ENCODE peak calls at places on chromosomes 12 and 14, in four cellular contexts. One of them, this sample, is unnamed.

GRCh38 chr12:20777420-20777819 is 33.1 kb upstream of the SLCO1B3 start:
- DNase-seq in K562: no peak
- DNase-seq in GM12878: no peak
- DNase-seq in IMR-90: no peak
- DNase-seq in this sample: no peak

GRCh38 chr14:68583527-68584275 is 209.2 kb downstream of the ZFP36L1 start:
- DNase-seq in IMR-90: no peak
- DNase-seq in GM12878: no peak
- DNase-seq in K562: no peak
- DNase-seq in this sample: no peak

GRCh38 chr12:56011509-56012090 is 9.2 kb upstream of the IKZF4 start:
- DNase-seq in K562: no peak
- DNase-seq in GM12878: no peak
- DNase-seq in IMR-90: no peak
- DNase-seq in this sample: no peak

GRCh38 chr12:25436206-25436912 is 116.7 kb downstream of the LMNTD1 start:
- DNase-seq in GM12878: peak
- DNase-seq in IMR-90: peak
- DNase-seq in K562: peak
- DNase-seq in this sample: peak

GRCh38 chr12:124196236-124196635 is 98.7 kb upstream of the RFLNA start:
- DNase-seq in K562: no peak
- DNase-seq in IMR-90: no peak
- DNase-seq in GM12878: no peak
- DNase-seq in this sample: no peak

GRCh38 chr12:110005319-110005973 is 6.2 kb downstream of the ANKRD13A start:
- DNase-seq in IMR-90: no peak
- DNase-seq in GM12878: no peak
- DNase-seq in K562: no peak
- DNase-seq in this sample: no peak

GRCh38 chr12:27843714-27844245 is 63.7 kb upstream of the MANSC4 start:
- DNase-seq in K562: peak
- DNase-seq in IMR-90: peak
- DNase-seq in GM12878: no peak
- DNase-seq in this sample: no peak

GRCh38 chr12:91493308-91493707 is 310.7 kb upstream of the DCN start:
- DNase-seq in GM12878: no peak
- DNase-seq in IMR-90: no peak
- DNase-seq in K562: no peak
- DNase-seq in this sample: peak

GRCh38 chr12:30953257-30953656 is 26.7 kb downstream of the TSPAN11 start:
- DNase-seq in IMR-90: no peak
- DNase-seq in GM12878: no peak
- DNase-seq in K562: no peak
- DNase-seq in this sample: no peak

GRCh38 chr12:108916336-108916735 is 36.4 kb downstream of the DAO start:
- DNase-seq in K562: no peak
- DNase-seq in GM12878: no peak
- DNase-seq in IMR-90: no peak
- DNase-seq in this sample: no peak

GRCh38 chr14:50957296-50957695 is 13.0 kb upstream of the PYGL start:
- DNase-seq in IMR-90: peak
- DNase-seq in K562: no peak
- DNase-seq in GM12878: no peak
- DNase-seq in this sample: no peak

GRCh38 chr14:34211732-34212131 is 250.3 kb downstream of the SPTSSA start:
- DNase-seq in K562: no peak
- DNase-seq in IMR-90: no peak
- DNase-seq in GM12878: peak
- DNase-seq in this sample: no peak

GRCh38 chr14:91870001-91870400 is 2.7 kb upstream of the TC2N start:
- DNase-seq in GM12878: no peak
- DNase-seq in K562: no peak
- DNase-seq in IMR-90: no peak
- DNase-seq in this sample: no peak

GRCh38 chr12:104695453-104696148 is 238.9 kb downstream of the CHST11 start:
- DNase-seq in K562: no peak
- DNase-seq in GM12878: peak
- DNase-seq in IMR-90: peak
- DNase-seq in this sample: peak

GRCh38 chr12:124020398-124021024 is 47.5 kb downstream of the ZNF664 start:
- DNase-seq in IMR-90: no peak
- DNase-seq in K562: no peak
- DNase-seq in GM12878: no peak
- DNase-seq in this sample: no peak

GRCh38 chr14:75295061-75295461 is 16.4 kb downstream of the FOS start:
- DNase-seq in GM12878: no peak
- DNase-seq in IMR-90: peak
- DNase-seq in K562: peak
- DNase-seq in this sample: peak

GRCh38 chr12:122090759-122091535 is 12.4 kb downstream of the MLXIP start:
- DNase-seq in IMR-90: peak
- DNase-seq in K562: no peak
- DNase-seq in GM12878: no peak
- DNase-seq in this sample: no peak

GRCh38 chr12:15631007-15631715 is 158.0 kb downstream of the EPS8 start:
- DNase-seq in K562: peak
- DNase-seq in IMR-90: no peak
- DNase-seq in GM12878: no peak
- DNase-seq in this sample: no peak

GRCh38 chr12:131860472-131861260 is 32.5 kb downstream of the MMP17 start:
- DNase-seq in K562: peak
- DNase-seq in GM12878: no peak
- DNase-seq in IMR-90: peak
- DNase-seq in this sample: peak

GRCh38 chr12:52528641-52529143 is 8.5 kb upstream of the KRT5 start:
- DNase-seq in IMR-90: no peak
- DNase-seq in GM12878: no peak
- DNase-seq in K562: no peak
- DNase-seq in this sample: no peak

GRCh38 chr12:113325938-113326337 is 9.0 kb downstream of the SLC8B1 start:
- DNase-seq in IMR-90: peak
- DNase-seq in GM12878: no peak
- DNase-seq in K562: no peak
- DNase-seq in this sample: no peak

GRCh38 chr12:110436231-110436630 is 13.9 kb downstream of the ARPC3 start:
- DNase-seq in GM12878: no peak
- DNase-seq in K562: no peak
- DNase-seq in IMR-90: peak
- DNase-seq in this sample: peak

GRCh38 chr14:100294213-100294962 is 11.9 kb downstream of the SLC25A29 start:
- DNase-seq in IMR-90: no peak
- DNase-seq in GM12878: peak
- DNase-seq in K562: peak
- DNase-seq in this sample: no peak

GRCh38 chr14:104370256-104370870 is 209.2 kb upstream of the C14orf180 start:
- DNase-seq in GM12878: no peak
- DNase-seq in K562: peak
- DNase-seq in IMR-90: no peak
- DNase-seq in this sample: peak

GRCh38 chr12:109739747-109740693 is 26.4 kb downstream of the FAM222A start:
- DNase-seq in IMR-90: no peak
- DNase-seq in K562: peak
- DNase-seq in GM12878: no peak
- DNase-seq in this sample: no peak

GRCh38 chr14:55276736-55277135 is 5.5 kb downstream of the FBXO34 start:
- DNase-seq in GM12878: no peak
- DNase-seq in K562: no peak
- DNase-seq in IMR-90: no peak
- DNase-seq in this sample: no peak

GRCh38 chr12:114166360-114166759 is 200.2 kb upstream of the RBM19 start:
- DNase-seq in GM12878: no peak
- DNase-seq in IMR-90: peak
- DNase-seq in K562: peak
- DNase-seq in this sample: no peak

GRCh38 chr12:29241821-29242591 is 92.9 kb downstream of the FAR2 start:
- DNase-seq in GM12878: peak
- DNase-seq in IMR-90: peak
- DNase-seq in K562: peak
- DNase-seq in this sample: peak

GRCh38 chr12:26017484-26018211 is 59.2 kb downstream of the RASSF8 start:
- DNase-seq in IMR-90: peak
- DNase-seq in GM12878: no peak
- DNase-seq in K562: peak
- DNase-seq in this sample: peak

GRCh38 chr12:64781374-64782029 is 22.3 kb upstream of the GNS start:
- DNase-seq in IMR-90: no peak
- DNase-seq in GM12878: no peak
- DNase-seq in K562: no peak
- DNase-seq in this sample: peak

GRCh38 chr14:80146941-80147340 is 64.4 kb downstream of the DIO2 start:
- DNase-seq in IMR-90: no peak
- DNase-seq in GM12878: no peak
- DNase-seq in K562: no peak
- DNase-seq in this sample: no peak

GRCh38 chr14:102993523-102993922 is 63.8 kb downstream of the CDC42BPB start:
- DNase-seq in IMR-90: peak
- DNase-seq in GM12878: no peak
- DNase-seq in K562: no peak
- DNase-seq in this sample: peak
- TF ChIP-seq FOS in IMR-90: peak
- TF ChIP-seq FOS in GM12878: no peak
- TF ChIP-seq FOS in K562: no peak
- TF ChIP-seq FOS in this sample: peak

GRCh38 chr14:64602826-64603225 is 53.1 kb downstream of the PPP1R36 start:
- DNase-seq in K562: no peak
- DNase-seq in GM12878: no peak
- DNase-seq in IMR-90: no peak
- DNase-seq in this sample: no peak

GRCh38 chr14:64604001-64604400 is 54.2 kb downstream of the PPP1R36 start:
- DNase-seq in IMR-90: no peak
- DNase-seq in GM12878: no peak
- DNase-seq in K562: no peak
- DNase-seq in this sample: no peak

GRCh38 chr14:64598404-64598803 is 48.6 kb downstream of the PPP1R36 start:
- DNase-seq in GM12878: peak
- DNase-seq in IMR-90: no peak
- DNase-seq in K562: no peak
- DNase-seq in this sample: no peak

GRCh38 chr14:64604854-64605253 is 55.1 kb downstream of the PPP1R36 start:
- DNase-seq in IMR-90: no peak
- DNase-seq in GM12878: no peak
- DNase-seq in K562: no peak
- DNase-seq in this sample: no peak

DNA sequence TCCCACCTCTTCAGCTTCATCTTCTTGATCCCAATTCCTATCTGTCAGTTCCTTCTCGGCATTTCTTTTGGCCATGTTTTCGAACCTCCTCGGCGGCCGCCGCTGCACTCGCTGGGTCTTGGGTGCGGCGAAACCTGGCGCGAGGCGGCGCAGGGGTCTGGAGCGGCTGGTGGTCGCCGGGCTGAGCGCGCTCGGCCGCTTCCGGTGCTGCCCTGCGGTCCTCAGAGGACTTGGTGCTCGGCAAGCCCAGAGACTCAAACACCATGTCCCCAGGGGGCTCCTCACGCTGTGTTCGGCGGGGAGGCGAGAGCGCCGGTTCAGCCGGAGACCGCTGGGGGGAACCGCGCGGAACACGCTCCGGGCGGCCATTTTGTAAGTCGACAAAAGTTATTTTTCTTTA is 51.8 kb downstream of the PPP1R36 start:
- DNase-seq in K562: no peak
- DNase-seq in GM12878: no peak
- DNase-seq in IMR-90: no peak
- DNase-seq in this sample: no peak
- H3K4me3 ChIP-seq in K562: no peak
- H3K4me3 ChIP-seq in GM12878: no peak
- H3K4me3 ChIP-seq in IMR-90: no peak
- H3K4me3 ChIP-seq in this sample: no peak

GRCh38 chr12:57489157-57489641 is 1.3 kb downstream of the MARS1 start:
- DNase-seq in GM12878: no peak
- DNase-seq in IMR-90: peak
- DNase-seq in K562: no peak
- DNase-seq in this sample: no peak

GRCh38 chr12:57487597-57488396 is at the start of gene MARS1:
- DNase-seq in IMR-90: peak
- DNase-seq in K562: peak
- DNase-seq in GM12878: peak
- DNase-seq in this sample: peak

GRCh38 chr12:57490126-57490525 is 2.3 kb downstream of the MARS1 start:
- DNase-seq in IMR-90: no peak
- DNase-seq in K562: no peak
- DNase-seq in GM12878: no peak
- DNase-seq in this sample: no peak

GRCh38 chr12:57487055-57487596 is 742 bp upstream of the MARS1 start:
- DNase-seq in GM12878: no peak
- DNase-seq in K562: no peak
- DNase-seq in IMR-90: no peak
- DNase-seq in this sample: no peak

DNA sequence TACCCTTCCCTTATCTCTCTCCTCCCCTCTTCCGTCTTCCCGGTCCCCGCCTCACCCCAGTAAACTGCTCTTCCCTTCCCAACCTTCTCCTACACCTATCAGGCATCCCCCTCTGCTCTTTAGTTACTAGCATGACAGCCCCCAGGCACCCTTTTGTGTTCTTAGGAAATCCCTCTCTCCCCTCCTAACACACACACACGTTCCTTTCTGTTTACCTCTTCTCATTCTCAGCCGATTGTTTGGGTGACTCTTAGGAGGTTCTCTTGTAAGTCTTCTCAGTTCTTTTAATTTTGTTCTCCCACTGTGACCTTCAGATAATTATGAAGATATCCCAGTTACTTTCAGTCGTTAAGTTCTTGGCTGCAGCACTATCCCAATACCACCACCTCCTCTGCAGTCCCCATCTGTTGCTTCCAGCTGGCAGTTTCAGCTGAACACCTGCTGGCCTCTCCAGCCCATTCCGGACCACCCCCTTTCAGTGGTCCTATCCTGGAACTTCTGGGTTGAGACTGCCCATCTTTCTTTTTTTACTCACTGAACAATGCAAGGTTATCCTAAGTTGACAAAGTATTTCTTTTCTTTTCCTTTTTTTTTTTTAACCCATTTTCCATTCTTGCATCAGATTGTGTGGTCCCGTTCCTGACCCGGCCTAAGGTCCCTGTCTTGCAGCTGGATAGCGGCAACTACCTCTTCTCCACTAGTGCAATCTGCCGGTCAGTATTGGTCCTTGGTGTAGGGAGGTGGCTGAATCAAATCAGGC is 709 bp downstream of the MARS1 start:
- DNase-seq in K562: no peak
- DNase-seq in GM12878: no peak
- DNase-seq in IMR-90: peak
- DNase-seq in this sample: peak
- TF ChIP-seq FOS in K562: no peak
- TF ChIP-seq FOS in GM12878: no peak
- TF ChIP-seq FOS in IMR-90: no peak
- TF ChIP-seq FOS in this sample: no peak

DNA sequence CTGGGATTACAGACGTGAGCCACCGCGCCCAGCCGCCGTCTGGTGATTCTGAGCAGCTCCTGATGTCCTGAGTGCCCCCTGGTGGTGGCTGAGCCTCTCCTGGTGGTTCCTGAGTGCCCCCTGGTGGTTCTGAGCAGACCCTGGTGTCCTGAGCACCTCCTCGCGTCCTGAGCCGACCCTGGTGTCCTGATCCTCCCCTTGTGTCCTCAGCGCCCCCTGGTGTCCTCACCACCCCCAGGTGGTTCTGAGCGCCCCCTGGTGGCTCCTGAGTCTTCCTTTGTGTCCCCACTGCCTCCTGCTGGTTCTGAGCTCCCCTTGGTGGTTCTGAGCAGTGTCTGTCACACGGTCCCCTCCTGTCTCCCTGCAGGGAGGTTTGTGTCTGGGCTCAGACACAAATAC is 1304.9 kb downstream of the TMEM121 start:
- DNase-seq in K562: peak
- DNase-seq in IMR-90: no peak
- DNase-seq in GM12878: no peak
- DNase-seq in this sample: no peak
- H3K4me3 ChIP-seq in K562: no peak
- H3K4me3 ChIP-seq in IMR-90: no peak
- H3K4me3 ChIP-seq in GM12878: no peak
- H3K4me3 ChIP-seq in this sample: no peak